ENCODE peak calls at places on chromosomes 7 and 10, in ten cellular contexts. V is T-helper 9 cell, Y is substantia nigra, K is lower lobe of right lung, B is NAMALWA, M is NCI-H748 treated with DMSO at 0.1 percent for 48 hours, W is H7, F is T follicular helper cell, I is neural crest cell, H is HEK293T. O is an unnamed sample.

GRCh38 chr7:123209786-123210185 is 10.0 kb upstream of the SLC13A1 start:
- DNase-seq in M (no peak), F (no peak), H (no peak), B (no peak), K (no peak), Y (no peak), W (no peak), I (no peak), V (no peak), O (no peak)

GRCh38 chr10:8365935-8366911 is 311.7 kb downstream of the GATA3 start:
- DNase-seq in B (no peak), Y (no peak), H (no peak), I (no peak), V (peak), K (no peak), F (peak), W (peak), M (no peak), O (no peak)

GRCh38 chr7:31782411-31782991 is 95.5 kb downstream of the PPP1R17 start:
- DNase-seq in W (peak), Y (peak), V (no peak), K (no peak), B (peak), M (peak), I (peak), H (peak), F (no peak), O (peak)

GRCh38 chr7:22082886-22083710 is 137.4 kb upstream of the CDCA7L start:
- DNase-seq in H (peak), V (peak), W (peak), B (peak), M (peak), Y (peak), F (peak), K (peak), I (peak), O (peak)

GRCh38 chr7:157526604-157527003 is 189.8 kb downstream of the DNAJB6 start:
- DNase-seq in M (no peak), Y (no peak), B (no peak), F (no peak), K (no peak), H (no peak), W (no peak), V (no peak), I (no peak), O (no peak)

GRCh38 chr7:158013085-158013668 is 574.4 kb downstream of the PTPRN2 start:
- DNase-seq in Y (no peak), B (no peak), W (no peak), K (no peak), V (no peak), F (no peak), M (no peak), H (no peak), I (no peak), O (no peak)

GRCh38 chr10:76743169-76743568 is 894.4 kb downstream of the KCNMA1 start:
- DNase-seq in Y (no peak), F (no peak), V (no peak), I (no peak), B (no peak), H (no peak), K (no peak), M (no peak), W (no peak), O (no peak)

GRCh38 chr10:86368046-86368445 is 1.5 kb upstream of the GRID1 start:
- DNase-seq in V (no peak), H (no peak), Y (no peak), B (no peak), W (no peak), K (peak), M (no peak), I (no peak), F (no peak), O (no peak)

GRCh38 chr10:17616403-17617030 is 657 bp downstream of the HACD1 start:
- DNase-seq in F (peak), I (peak), V (peak), K (peak), Y (peak), H (peak), B (no peak), W (peak), M (no peak), O (peak)

GRCh38 chr7:101315336-101315735 is 6.3 kb downstream of the IFT22 start:
- DNase-seq in W (peak), K (no peak), I (peak), B (peak), F (peak), M (no peak), V (peak), H (no peak), Y (no peak), O (peak)

GRCh38 chr7:115083935-115084334 is 162.0 kb downstream of the MDFIC start:
- DNase-seq in M (no peak), V (no peak), Y (no peak), K (no peak), W (no peak), B (no peak), F (no peak), I (no peak), H (no peak), O (no peak)

GRCh38 chr10:82041018-82041417 is 166.0 kb downstream of the NRG3 start:
- DNase-seq in H (no peak), K (no peak), F (no peak), W (peak), Y (no peak), V (no peak), I (no peak), B (no peak), M (no peak), O (no peak)

GRCh38 chr7:24049296-24049695 is 234.7 kb upstream of the NPY start:
- DNase-seq in I (no peak), H (no peak), B (no peak), V (no peak), Y (no peak), M (no peak), F (no peak), W (no peak), K (no peak), O (no peak)

GRCh38 chr10:93475871-93476270 is 6.3 kb downstream of the MYOF start:
- DNase-seq in V (no peak), I (no peak), W (no peak), H (no peak), F (no peak), B (no peak), Y (no peak), M (no peak), K (no peak), O (no peak)

GRCh38 chr7:79610301-79610700 is 156.8 kb upstream of the MAGI2 start:
- DNase-seq in H (no peak), W (no peak), K (no peak), Y (no peak), M (no peak), F (no peak), B (no peak), V (no peak), I (no peak), O (no peak)

GRCh38 chr10:4169448-4169847 is 384.4 kb upstream of the KLF6 start:
- DNase-seq in F (no peak), Y (no peak), H (no peak), I (no peak), V (no peak), W (no peak), M (no peak), K (no peak), B (no peak), O (no peak)

GRCh38 chr10:71238626-71239025 is 26.3 kb downstream of the UNC5B start:
- DNase-seq in K (no peak), F (no peak), Y (no peak), B (no peak), I (no peak), V (no peak), W (no peak), M (no peak), H (no peak), O (no peak)

GRCh38 chr7:150451097-150451793 is 815 bp downstream of the GIMAP8 start:
- DNase-seq in K (peak), M (no peak), F (peak), W (peak), B (peak), H (no peak), I (no peak), V (peak), Y (peak), O (no peak)

GRCh38 chr10:12707461-12708185 is 293.9 kb downstream of the CCDC3 start:
- DNase-seq in I (peak), V (no peak), H (no peak), W (no peak), Y (no peak), F (no peak), K (no peak), M (no peak), B (peak), O (peak)

GRCh38 chr7:25391295-25391861 is 163.1 kb upstream of the NPVF start:
- DNase-seq in V (no peak), I (no peak), Y (no peak), W (no peak), K (no peak), F (no peak), M (peak), H (peak), B (peak), O (peak)

GRCh38 chr10:78920011-78920410 is 148.8 kb upstream of the ZMIZ1 start:
- DNase-seq in B (no peak), V (no peak), Y (no peak), M (no peak), F (no peak), H (no peak), K (no peak), W (no peak), I (no peak), O (no peak)

GRCh38 chr7:106774768-106775551 is 90.1 kb upstream of the PIK3CG start:
- DNase-seq in B (no peak), V (no peak), Y (no peak), W (no peak), F (no peak), K (peak), M (no peak), H (no peak), I (no peak), O (peak)

GRCh38 chr10:126842836-126843235 is 62.4 kb upstream of the DOCK1 start:
- DNase-seq in V (no peak), W (peak), I (peak), K (no peak), Y (no peak), M (no peak), F (no peak), B (no peak), H (no peak), O (no peak)

GRCh38 chr7:1671876-1672451 is 1.9 kb downstream of the ELFN1 start:
- DNase-seq in K (peak), B (no peak), W (peak), M (no peak), H (no peak), Y (no peak), V (no peak), F (no peak), I (no peak), O (no peak)

GRCh38 chr10:62380002-62380401 is 5.8 kb downstream of the ZNF365 start:
- DNase-seq in H (no peak), B (no peak), F (no peak), Y (no peak), I (no peak), W (no peak), K (no peak), V (no peak), M (no peak), O (peak)